ENCODE peak calls at places on chromosomes 16 and 17, in five cellular contexts. E, K, G, L and Q are unnamed samples.

GRCh38 chr17:62652251-62653001 is 25.0 kb downstream of the MRC2 start:
- DNase-seq in E (no peak), K (no peak), G (peak), L (peak), Q (no peak)

GRCh38 chr17:78330570-78331224 is 29.2 kb downstream of the SOCS3 start:
- DNase-seq in E (no peak), K (no peak), G (peak), L (no peak), Q (no peak)

GRCh38 chr17:1047177-1047885 is 50.4 kb downstream of the TIMM22 start:
- DNase-seq in E (no peak), K (no peak), G (no peak), L (no peak), Q (no peak)

GRCh38 chr17:49703557-49704277 is 4.0 kb downstream of the SLC35B1 start:
- DNase-seq in E (no peak), K (no peak), G (peak), L (peak), Q (no peak)

GRCh38 chr16:20352615-20353014 is at the start of gene UMOD:
- DNase-seq in E (no peak), K (no peak), G (no peak), L (no peak), Q (no peak)

GRCh38 chr17:28818705-28819295 is 23.8 kb downstream of the FAM222B start:
- DNase-seq in E (no peak), K (no peak), G (no peak), L (no peak), Q (no peak)

GRCh38 chr17:41621916-41622315 is 2.5 kb downstream of the KRT17 start:
- DNase-seq in E (no peak), K (no peak), G (no peak), L (no peak), Q (no peak)

GRCh38 chr17:80774643-80775281 is 216.9 kb upstream of the CHMP6 start:
- DNase-seq in E (no peak), K (no peak), G (no peak), L (peak), Q (no peak)

GRCh38 chr17:50986989-50987660 is 121.0 kb upstream of the TOB1 start:
- DNase-seq in E (no peak), K (no peak), G (peak), L (no peak), Q (no peak)

GRCh38 chr17:50426814-50427787 is 1.1 kb downstream of the ACSF2 start:
- DNase-seq in E (no peak), K (no peak), G (peak), L (peak), Q (no peak)

GRCh38 chr16:85402910-85403692 is 210.0 kb upstream of the GSE1 start:
- DNase-seq in E (no peak), K (no peak), G (peak), L (peak), Q (no peak)

GRCh38 chr16:2244926-2245795 is 6.2 kb downstream of the ECI1 start:
- DNase-seq in E (no peak), K (no peak), G (no peak), L (no peak), Q (no peak)

GRCh38 chr17:12395733-12396354 is 269.8 kb upstream of the MYOCD start:
- DNase-seq in E (no peak), K (no peak), G (peak), L (peak), Q (no peak)

GRCh38 chr16:22977294-22977697 is 163.3 kb downstream of the HS3ST2 start:
- DNase-seq in E (no peak), K (no peak), G (peak), L (no peak), Q (peak)

GRCh38 chr16:69762843-69763556 is 868 bp downstream of the WWP2 start:
- DNase-seq in E (no peak), K (no peak), G (no peak), L (no peak), Q (no peak)

GRCh38 chr17:12928736-12929135 is 89.1 kb downstream of the ELAC2 start:
- DNase-seq in E (no peak), K (no peak), G (no peak), L (no peak), Q (no peak)

GRCh38 chr17:66255112-66255511 is 25.9 kb upstream of the APOH start:
- DNase-seq in E (no peak), K (no peak), G (peak), L (peak), Q (peak)

GRCh38 chr17:78129385-78130079 is 977 bp upstream of the TMC6 start:
- DNase-seq in E (no peak), K (no peak), G (no peak), L (peak), Q (no peak)

GRCh38 chr17:50102164-50102991 is 7.2 kb downstream of the PDK2 start:
- DNase-seq in E (peak), K (no peak), G (no peak), L (no peak), Q (no peak)